ENCODE peak calls at places on chromosome 7, in six cellular contexts. One of them, this sample, is unnamed.

GRCh38 chr7:137989127-137989526 is 12.8 kb downstream of the CREB3L2 start:
- DNase-seq in dorsolateral prefrontal cortex: no peak
- DNase-seq in activated gamma-delta T cell treated with anti-CD3 and anti-CD28 coated beads, Interleukin-2, amount 50 U/mL, for 16 hours: no peak
- DNase-seq in non-pigmented ciliary epithelial cell: no peak
- DNase-seq in iPS-NIHi11: no peak
- DNase-seq in Ammon's horn: no peak
- DNase-seq in this sample: no peak

GRCh38 chr7:41135511-41135910 is 567.4 kb downstream of the INHBA start:
- DNase-seq in iPS-NIHi11: no peak
- DNase-seq in Ammon's horn: no peak
- DNase-seq in non-pigmented ciliary epithelial cell: no peak
- DNase-seq in activated gamma-delta T cell treated with anti-CD3 and anti-CD28 coated beads, Interleukin-2, amount 50 U/mL, for 16 hours: no peak
- DNase-seq in dorsolateral prefrontal cortex: no peak
- DNase-seq in this sample: no peak

GRCh38 chr7:6232534-6232933 is 39.9 kb downstream of the CYTH3 start:
- DNase-seq in iPS-NIHi11: no peak
- DNase-seq in non-pigmented ciliary epithelial cell: no peak
- DNase-seq in Ammon's horn: peak; percentile 33
- DNase-seq in activated gamma-delta T cell treated with anti-CD3 and anti-CD28 coated beads, Interleukin-2, amount 50 U/mL, for 16 hours: no peak
- DNase-seq in dorsolateral prefrontal cortex: no peak
- DNase-seq in this sample: peak; percentile 23

GRCh38 chr7:117010375-117011133 is 57.3 kb downstream of the ST7 start:
- DNase-seq in iPS-NIHi11: no peak
- DNase-seq in dorsolateral prefrontal cortex: no peak
- DNase-seq in non-pigmented ciliary epithelial cell: no peak
- DNase-seq in Ammon's horn: no peak
- DNase-seq in activated gamma-delta T cell treated with anti-CD3 and anti-CD28 coated beads, Interleukin-2, amount 50 U/mL, for 16 hours: no peak
- DNase-seq in this sample: no peak

GRCh38 chr7:105759670-105760548 is 116.5 kb downstream of the ATXN7L1 start:
- DNase-seq in activated gamma-delta T cell treated with anti-CD3 and anti-CD28 coated beads, Interleukin-2, amount 50 U/mL, for 16 hours: no peak
- DNase-seq in dorsolateral prefrontal cortex: peak; percentile 44
- DNase-seq in iPS-NIHi11: peak; percentile 35
- DNase-seq in non-pigmented ciliary epithelial cell: peak; percentile 30
- DNase-seq in Ammon's horn: peak; percentile 66
- DNase-seq in this sample: no peak

GRCh38 chr7:151046603-151047573 is 1.4 kb upstream of the ASIC3 start:
- DNase-seq in iPS-NIHi11: no peak
- DNase-seq in dorsolateral prefrontal cortex: no peak
- DNase-seq in Ammon's horn: peak; percentile 77
- DNase-seq in activated gamma-delta T cell treated with anti-CD3 and anti-CD28 coated beads, Interleukin-2, amount 50 U/mL, for 16 hours: no peak
- DNase-seq in non-pigmented ciliary epithelial cell: no peak
- DNase-seq in this sample: no peak

GRCh38 chr7:39313958-39314357 is 252.2 kb upstream of the YAE1 start:
- DNase-seq in dorsolateral prefrontal cortex: no peak
- DNase-seq in iPS-NIHi11: peak; percentile 23
- DNase-seq in non-pigmented ciliary epithelial cell: no peak
- DNase-seq in activated gamma-delta T cell treated with anti-CD3 and anti-CD28 coated beads, Interleukin-2, amount 50 U/mL, for 16 hours: no peak
- DNase-seq in Ammon's horn: no peak
- DNase-seq in this sample: no peak

GRCh38 chr7:71484381-71484780 is 352.4 kb downstream of the GALNT17 start:
- DNase-seq in dorsolateral prefrontal cortex: no peak
- DNase-seq in non-pigmented ciliary epithelial cell: no peak
- DNase-seq in iPS-NIHi11: no peak
- DNase-seq in activated gamma-delta T cell treated with anti-CD3 and anti-CD28 coated beads, Interleukin-2, amount 50 U/mL, for 16 hours: no peak
- DNase-seq in Ammon's horn: no peak
- DNase-seq in this sample: no peak

GRCh38 chr7:6646380-6646950 is 9.3 kb downstream of the ZNF316 start:
- DNase-seq in iPS-NIHi11: no peak
- DNase-seq in Ammon's horn: no peak
- DNase-seq in non-pigmented ciliary epithelial cell: no peak
- DNase-seq in dorsolateral prefrontal cortex: no peak
- DNase-seq in activated gamma-delta T cell treated with anti-CD3 and anti-CD28 coated beads, Interleukin-2, amount 50 U/mL, for 16 hours: no peak
- DNase-seq in this sample: no peak

GRCh38 chr7:41581041-41581440 is 121.8 kb downstream of the INHBA start:
- DNase-seq in Ammon's horn: no peak
- DNase-seq in activated gamma-delta T cell treated with anti-CD3 and anti-CD28 coated beads, Interleukin-2, amount 50 U/mL, for 16 hours: no peak
- DNase-seq in dorsolateral prefrontal cortex: no peak
- DNase-seq in non-pigmented ciliary epithelial cell: no peak
- DNase-seq in iPS-NIHi11: no peak
- DNase-seq in this sample: no peak

GRCh38 chr7:45155941-45156340 is 1.6 kb upstream of the RAMP3 start:
- DNase-seq in activated gamma-delta T cell treated with anti-CD3 and anti-CD28 coated beads, Interleukin-2, amount 50 U/mL, for 16 hours: no peak
- DNase-seq in dorsolateral prefrontal cortex: no peak
- DNase-seq in non-pigmented ciliary epithelial cell: no peak
- DNase-seq in iPS-NIHi11: no peak
- DNase-seq in Ammon's horn: no peak
- DNase-seq in this sample: no peak

GRCh38 chr7:14720792-14721191 is 181.8 kb downstream of the DGKB start:
- DNase-seq in iPS-NIHi11: no peak
- DNase-seq in activated gamma-delta T cell treated with anti-CD3 and anti-CD28 coated beads, Interleukin-2, amount 50 U/mL, for 16 hours: no peak
- DNase-seq in non-pigmented ciliary epithelial cell: no peak
- DNase-seq in dorsolateral prefrontal cortex: no peak
- DNase-seq in Ammon's horn: no peak
- DNase-seq in this sample: no peak